ENCODE peak calls at places on chromosomes 16 and 17, in six cellular contexts. Z is activated T-cell treated with anti-CD3 and anti-CD28 coated beads for 1 hour; R is activated CD4-positive, alpha-beta T cell treated with anti-CD3 and anti-CD28 coated beads for 24 hours; B is DMS153; A is naive B cell; U is GM13976. F is an unnamed sample.

GRCh38 chr17:57724038-57724728 is 20.9 kb downstream of the CCDC182 start:
- DNase-seq in Z (no peak), R (no peak), B (no peak), A (peak; percentile 30), U (peak; percentile 64), F (no peak)

GRCh38 chr17:66975614-66976378 is 11.3 kb downstream of the CACNG4 start:
- DNase-seq in Z (no peak), R (no peak), B (no peak), A (no peak), U (peak; percentile 60), F (peak; percentile 33)

GRCh38 chr16:83513006-83513755 is 294.6 kb upstream of the HSBP1 start:
- DNase-seq in Z (no peak), R (no peak), B (no peak), A (no peak), U (no peak), F (peak; percentile 69)

GRCh38 chr17:47404006-47404405 is 80.3 kb downstream of the EFCAB13 start:
- DNase-seq in Z (no peak), R (no peak), B (no peak), A (no peak), U (no peak), F (no peak)

GRCh38 chr17:19705201-19705600 is 11.2 kb downstream of the SLC47A2 start:
- DNase-seq in Z (no peak), R (no peak), B (no peak), A (no peak), U (no peak), F (no peak)

GRCh38 chr16:81861503-81861902 is 82.4 kb downstream of the PLCG2 start:
- DNase-seq in Z (no peak), R (no peak), B (no peak), A (no peak), U (no peak), F (peak; percentile 8)

GRCh38 chr17:35660902-35661301 is 70.5 kb upstream of the RASL10B start:
- DNase-seq in Z (no peak), R (no peak), B (no peak), A (no peak), U (no peak), F (no peak)

GRCh38 chr16:66847533-66848057 is 3.4 kb downstream of the CA7 start:
- DNase-seq in Z (no peak), R (no peak), B (no peak), A (no peak), U (no peak), F (no peak)

GRCh38 chr16:88403794-88404581 is 21.2 kb downstream of the ZNF469 start:
- DNase-seq in Z (no peak), R (no peak), B (no peak), A (no peak), U (no peak), F (peak; percentile 71)

GRCh38 chr16:2450535-2450934 is 9.4 kb upstream of the TEDC2 start:
- DNase-seq in Z (no peak), R (no peak), B (no peak), A (no peak), U (no peak), F (no peak)

GRCh38 chr17:36182176-36183000 is 6.0 kb upstream of the TBC1D3B start:
- DNase-seq in Z (no peak), R (no peak), B (no peak), A (no peak), U (no peak), F (no peak)

GRCh38 chr16:1532081-1532760 is 1.2 kb upstream of the TMEM204 start:
- DNase-seq in Z (no peak), R (no peak), B (no peak), A (no peak), U (no peak), F (no peak)

GRCh38 chr16:81251871-81252270 is 13.4 kb downstream of the BCO1 start:
- DNase-seq in Z (no peak), R (no peak), B (no peak), A (no peak), U (no peak), F (no peak)

GRCh38 chr16:525520-526180 is 1.9 kb upstream of the CAPN15 start:
- DNase-seq in Z (peak; percentile 34), R (peak; percentile 67), B (no peak), A (no peak), U (peak; percentile 70), F (peak; percentile 94)

GRCh38 chr16:81465375-81465943 is 20.9 kb downstream of the CMIP start:
- DNase-seq in Z (no peak), R (no peak), B (no peak), A (no peak), U (no peak), F (no peak)

GRCh38 chr17:6070280-6070894 is at the start of gene WSCD1:
- DNase-seq in Z (no peak), R (no peak), B (no peak), A (no peak), U (peak; percentile 63), F (no peak)

GRCh38 chr17:41415833-41416335 is 8.5 kb downstream of the KRT37 start:
- DNase-seq in Z (no peak), R (no peak), B (no peak), A (no peak), U (no peak), F (no peak)

GRCh38 chr16:69555867-69556266 is 9.9 kb upstream of the NFAT5 start:
- DNase-seq in Z (no peak), R (no peak), B (no peak), A (no peak), U (no peak), F (no peak)

GRCh38 chr16:582614-583331 is 7.1 kb upstream of the RAB40C start:
- DNase-seq in Z (no peak), R (no peak), B (no peak), A (no peak), U (no peak), F (no peak)

GRCh38 chr17:31299624-31300023 is 2.6 kb upstream of the OMG start:
- DNase-seq in Z (no peak), R (no peak), B (no peak), A (no peak), U (no peak), F (no peak)

GRCh38 chr17:41786227-41787020 is at the start of gene JUP:
- DNase-seq in Z (peak; percentile 78), R (peak; percentile 82), B (peak; percentile 100), A (peak; percentile 97), U (peak; percentile 98), F (no peak)

GRCh38 chr17:63780928-63781327 is 7.0 kb downstream of the DDX42 start:
- DNase-seq in Z (no peak), R (no peak), B (no peak), A (no peak), U (no peak), F (no peak)

GRCh38 chr16:17296412-17296811 is 174.3 kb downstream of the XYLT1 start:
- DNase-seq in Z (no peak), R (no peak), B (no peak), A (no peak), U (no peak), F (no peak)

GRCh38 chr17:11803226-11803625 is 194.0 kb downstream of the ZNF18 start:
- DNase-seq in Z (no peak), R (no peak), B (no peak), A (no peak), U (no peak), F (no peak)

GRCh38 chr16:69771651-69771967 is 9.5 kb downstream of the WWP2 start:
- DNase-seq in Z (no peak), R (no peak), B (no peak), A (no peak), U (no peak), F (no peak)

GRCh38 chr16:78005881-78006280 is 16.5 kb upstream of the CLEC3A start:
- DNase-seq in Z (no peak), R (no peak), B (no peak), A (no peak), U (peak; percentile 31), F (no peak)

GRCh38 chr17:15038656-15039055 is 226.5 kb downstream of the PMP22 start:
- DNase-seq in Z (no peak), R (no peak), B (no peak), A (no peak), U (no peak), F (peak; percentile 87)